ENCODE peak calls at places on chromosomes 12 and 14, in nine cellular contexts. N is progenitor cell of endocrine pancreas, A is activated B cell treated with CpG ODN at 0.5 μM for 24 hours, E is chondrocyte, J is foreskin fibroblast, M is adrenal gland, O is A549, Z is stomach, I is left ventricle myocardium inferior. F is an unnamed sample.
A peak's percentile ranks its signal among the peaks of the same experiment; 100 is the strongest.

GRCh38 chr14:77130386-77130785 is 11.2 kb downstream of the ZDHHC22 start:
- DNase-seq in O (no peak), A (no peak), E (no peak), I (no peak), Z (no peak), N (no peak), J (no peak), M (no peak), F (no peak)

GRCh38 chr14:68824517-68825347 is 31.9 kb upstream of the ZFP36L1 start:
- DNase-seq in A (no peak), J (peak; percentile 82), E (no peak), O (peak; percentile 80), Z (peak; percentile 91), M (peak; percentile 90), I (peak; percentile 89), N (peak; percentile 64), F (peak; percentile 87)

GRCh38 chr14:68843471-68844209 is 50.8 kb upstream of the ZFP36L1 start:
- DNase-seq in J (peak; percentile 86), A (peak; percentile 66), M (peak; percentile 83), N (peak; percentile 56), E (peak; percentile 77), Z (peak; percentile 88), O (peak; percentile 69), I (peak; percentile 82), F (peak; percentile 82)

GRCh38 chr12:62903151-62903550 is 31.8 kb downstream of the PPM1H start:
- DNase-seq in J (no peak), Z (no peak), E (no peak), I (no peak), O (no peak), N (no peak), A (no peak), M (no peak), F (no peak)

GRCh38 chr12:20007331-20007730 is 361.0 kb upstream of the PDE3A start:
- DNase-seq in E (no peak), I (no peak), Z (no peak), M (no peak), J (peak; percentile 65), N (no peak), A (no peak), O (no peak), F (no peak)

GRCh38 chr12:45583011-45583657 is 146.4 kb upstream of the ARID2 start:
- DNase-seq in E (no peak), A (no peak), M (peak; percentile 44), J (peak; percentile 7), N (no peak), I (no peak), Z (no peak), O (no peak), F (no peak)

GRCh38 chr12:118402251-118402650 is 25.9 kb downstream of the SUDS3 start:
- DNase-seq in M (peak; percentile 58), Z (no peak), E (no peak), N (no peak), J (peak; percentile 90), A (no peak), O (no peak), I (no peak), F (no peak)

GRCh38 chr12:105100207-105100985 is 7.1 kb upstream of the WASHC4 start:
- DNase-seq in Z (no peak), A (no peak), I (no peak), N (no peak), E (no peak), O (no peak), J (peak; percentile 77), M (no peak), F (no peak)

GRCh38 chr12:108649668-108650067 is 16.0 kb upstream of the SELPLG start:
- DNase-seq in M (no peak), I (no peak), A (no peak), Z (no peak), J (peak; percentile 72), N (no peak), O (no peak), E (no peak), F (no peak)

GRCh38 chr14:85471156-85471555 is 58.8 kb upstream of the FLRT2 start:
- DNase-seq in Z (no peak), A (no peak), J (peak; percentile 58), O (no peak), N (no peak), M (no peak), I (no peak), E (no peak), F (no peak)

GRCh38 chr14:26594148-26594547 is 3.7 kb downstream of the NOVA1 start:
- DNase-seq in A (no peak), M (no peak), Z (no peak), N (no peak), J (no peak), I (no peak), O (no peak), E (no peak), F (no peak)

GRCh38 chr14:44970907-44971306 is 8.9 kb downstream of the TOGARAM1 start:
- DNase-seq in E (no peak), I (no peak), J (no peak), Z (no peak), A (no peak), N (no peak), O (no peak), M (no peak), F (no peak)

GRCh38 chr12:111014547-111014946 is 94.2 kb upstream of the MYL2 start:
- DNase-seq in N (no peak), Z (no peak), O (no peak), I (no peak), M (no peak), A (no peak), E (no peak), J (no peak), F (no peak)

GRCh38 chr14:85587152-85587697 is 57.3 kb downstream of the FLRT2 start:
- DNase-seq in N (no peak), M (no peak), O (no peak), I (no peak), A (no peak), Z (no peak), E (no peak), J (no peak), F (no peak)

GRCh38 chr12:103782399-103782798 is 58.6 kb downstream of the NT5DC3 start:
- DNase-seq in N (no peak), A (no peak), J (no peak), E (no peak), O (no peak), Z (no peak), M (no peak), I (no peak), F (no peak)

GRCh38 chr12:103786201-103786600 is 54.8 kb downstream of the NT5DC3 start:
- DNase-seq in N (no peak), J (no peak), E (no peak), I (no peak), A (no peak), Z (no peak), M (no peak), O (no peak), F (no peak)

GRCh38 chr12:103780992-103781391 is 60.0 kb downstream of the NT5DC3 start:
- DNase-seq in O (no peak), A (no peak), M (no peak), Z (no peak), I (no peak), J (no peak), N (no peak), E (no peak), F (no peak)

GRCh38 chr12:103785243-103786031 is 55.6 kb downstream of the NT5DC3 start:
- DNase-seq in N (no peak), I (no peak), Z (no peak), O (no peak), M (no peak), A (no peak), J (no peak), E (no peak), F (no peak)

GRCh38 chr12:103783744-103784664 is 57.0 kb downstream of the NT5DC3 start:
- DNase-seq in M (no peak), I (no peak), N (no peak), A (no peak), Z (peak; percentile 64), J (no peak), O (no peak), E (no peak), F (no peak)
- TF ChIP-seq CTCF in M (no peak), I (peak; percentile 34), N (no peak), A (no peak), Z (peak; percentile 39), J (no peak), O (no peak), E (peak; percentile 12), F (no peak)

GRCh38 chr12:57756406-57757341 is 1.8 kb downstream of the MARCHF9 start:
- DNase-seq in Z (peak; percentile 59), N (no peak), O (peak; percentile 94), J (no peak), A (peak; percentile 56), M (no peak), E (no peak), I (peak; percentile 37), F (peak; percentile 71)
- TF ChIP-seq CTCF in Z (peak; percentile 30), N (peak; percentile 78), O (peak; percentile 75), J (peak; percentile 37), A (no peak), M (no peak), E (peak; percentile 80), I (peak; percentile 58), F (peak; percentile 74)

DNA sequence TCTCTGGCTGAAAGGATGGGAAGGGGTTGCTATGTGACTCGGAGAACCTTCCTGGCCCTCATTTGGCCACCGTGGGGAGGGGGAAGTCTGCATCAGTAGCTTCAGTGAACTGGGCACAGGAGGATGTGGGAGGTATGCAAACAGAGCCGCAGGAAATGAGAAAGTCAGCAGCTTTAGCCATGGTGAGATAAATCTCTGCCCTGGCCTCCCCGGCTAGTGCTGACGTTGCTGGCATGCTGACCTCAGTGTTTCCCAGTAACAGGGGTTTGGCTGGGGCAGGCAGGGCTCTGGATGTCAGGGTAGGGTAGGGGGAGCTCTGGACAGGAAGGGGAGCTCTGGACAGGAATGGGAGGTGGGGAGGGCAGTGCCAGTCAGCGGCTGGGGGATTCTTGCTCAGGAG is 2.3 kb upstream of the CEBPE start:
- DNase-seq in E (no peak), I (no peak), A (peak; percentile 25), N (no peak), J (peak; percentile 57), Z (peak; percentile 48), O (no peak), M (peak; percentile 60), F (peak; percentile 48)
- TF ChIP-seq CTCF in E (no peak), I (no peak), A (no peak), N (no peak), J (no peak), Z (no peak), O (no peak), M (no peak), F (no peak)

DNA sequence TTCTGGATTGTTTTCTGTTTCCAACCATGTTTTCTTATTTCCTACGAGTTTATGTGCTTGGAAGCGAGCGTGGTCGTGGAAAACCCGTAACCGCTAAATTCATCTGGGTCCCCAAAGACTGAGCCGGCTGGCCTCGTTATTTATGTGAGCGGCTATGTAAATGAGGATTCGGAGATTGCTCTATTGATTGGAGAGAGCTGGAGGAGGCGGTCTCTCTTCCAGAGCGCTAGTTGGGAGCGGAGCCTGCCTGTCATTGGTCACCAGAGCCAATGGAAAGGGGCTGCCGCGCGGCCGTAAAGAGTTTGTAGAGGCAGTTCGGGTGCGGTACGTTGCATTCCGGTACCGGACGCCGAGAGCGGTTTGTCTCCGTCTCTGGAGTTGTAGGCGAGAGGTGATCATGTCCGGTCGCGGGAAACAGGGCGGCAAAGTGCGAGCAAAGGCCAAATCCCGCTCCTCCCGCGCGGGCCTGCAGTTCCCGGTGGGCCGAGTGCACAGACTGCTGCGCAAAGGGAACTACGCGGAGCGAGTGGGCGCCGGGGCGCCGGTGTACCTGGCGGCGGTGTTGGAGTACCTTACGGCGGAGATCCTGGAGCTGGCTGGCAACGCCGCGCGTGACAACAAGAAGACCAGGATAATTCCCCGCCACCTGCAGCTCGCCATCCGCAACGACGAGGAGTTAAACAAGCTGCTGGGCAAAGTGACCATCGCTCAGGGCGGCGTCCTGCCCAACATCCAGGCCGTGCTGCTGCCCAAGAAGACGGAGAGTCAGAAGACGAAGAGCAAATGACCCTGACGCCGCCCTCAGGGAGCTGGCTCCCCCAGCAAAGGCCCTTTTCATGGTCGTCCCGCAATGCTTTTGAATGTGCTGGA is 29.0 kb downstream of the WBP11 start:
- DNase-seq in A (peak; percentile 76), E (peak; percentile 96), Z (peak; percentile 97), I (peak; percentile 93), J (peak; percentile 98), N (peak; percentile 89), O (peak; percentile 97), M (peak; percentile 99), F (peak; percentile 88)
- TF ChIP-seq CTCF in A (no peak), E (peak; percentile 40), Z (no peak), I (peak; percentile 17), J (no peak), N (no peak), O (no peak), M (no peak), F (no peak)

F was measured in nephron progenitor cell.